ENCODE peak calls at places on chromosomes 6 and 20, in six cellular contexts. Z is HCT116, K is GM12878, X is SK-N-SH, Q is HepG2, P is K562. J is an unnamed sample.

GRCh38 chr20:58906894-58907293 is 54.4 kb downstream of the GNAS start:
- DNase-seq in Z (no peak), P (no peak), Q (no peak), K (no peak), X (no peak), J (no peak)

GRCh38 chr6:130143709-130144108 is 79.0 kb downstream of the SAMD3 start:
- DNase-seq in X (no peak), P (no peak), Q (no peak), K (no peak), Z (no peak), J (no peak)

GRCh38 chr6:84284428-84285033 is 57.1 kb upstream of the CEP162 start:
- DNase-seq in Z (peak), Q (peak), K (no peak), P (peak), X (peak), J (peak)

GRCh38 chr20:63830821-63831593 is at the start of gene ZBTB46:
- DNase-seq in Q (no peak), K (no peak), X (peak), Z (no peak), P (peak), J (peak)

GRCh38 chr20:51917886-51918545 is 115.7 kb upstream of the SALL4 start:
- DNase-seq in K (no peak), Q (no peak), P (no peak), X (no peak), Z (no peak), J (no peak)

GRCh38 chr6:165266236-165267025 is 43.0 kb downstream of the C6orf118 start:
- DNase-seq in K (no peak), Z (no peak), P (no peak), Q (no peak), X (no peak), J (no peak)

GRCh38 chr6:43467752-43468151 is 9.6 kb upstream of the TJAP1 start:
- DNase-seq in Z (no peak), K (no peak), Q (no peak), P (no peak), X (no peak), J (no peak)

GRCh38 chr20:25336561-25337422 is 53.8 kb downstream of the ABHD12 start:
- DNase-seq in Q (peak), Z (no peak), X (no peak), P (no peak), K (no peak), J (peak)

GRCh38 chr20:50144362-50144761 is 9.2 kb downstream of the PEDS1 start:
- DNase-seq in Z (no peak), P (no peak), X (no peak), Q (peak), K (no peak), J (no peak)

GRCh38 chr6:12296255-12296573 is 6.1 kb downstream of the EDN1 start:
- DNase-seq in Q (peak), K (no peak), P (no peak), X (no peak), Z (no peak), J (no peak)

GRCh38 chr6:157150076-157150475 is 173.2 kb downstream of the TMEM242 start:
- DNase-seq in K (no peak), Q (no peak), Z (no peak), P (no peak), X (no peak), J (no peak)

GRCh38 chr20:21693322-21693721 is 12.1 kb upstream of the PAX1 start:
- DNase-seq in Q (peak), K (no peak), X (no peak), P (peak), Z (no peak), J (peak)

GRCh38 chr6:39746795-39747194 is 21.6 kb upstream of the KIF6 start:
- DNase-seq in X (no peak), P (no peak), Q (no peak), Z (no peak), K (no peak), J (no peak)

GRCh38 chr20:62066983-62067433 is 1.3 kb upstream of the TAF4 start:
- DNase-seq in P (peak), Z (no peak), Q (peak), K (peak), X (no peak), J (peak)

GRCh38 chr20:1887756-1888155 is 7.5 kb upstream of the SIRPA start:
- DNase-seq in Q (no peak), K (no peak), X (no peak), P (no peak), Z (no peak), J (no peak)

GRCh38 chr20:43590036-43590391 is 723 bp upstream of the IFT52 start:
- DNase-seq in Z (no peak), K (no peak), X (peak), P (no peak), Q (peak), J (no peak)

GRCh38 chr6:154909821-154910220 is 85.3 kb upstream of the TIAM2 start:
- DNase-seq in Q (no peak), K (no peak), P (no peak), Z (no peak), X (no peak), J (no peak)

GRCh38 chr6:144338474-144338873 is 53.3 kb downstream of the UTRN start:
- DNase-seq in K (no peak), X (no peak), Z (no peak), P (no peak), Q (no peak), J (no peak)

GRCh38 chr20:25227317-25227831 is 20.5 kb upstream of the PYGB start:
- DNase-seq in Q (peak), X (no peak), P (no peak), K (no peak), Z (no peak), J (peak)

GRCh38 chr6:167688123-167688522 is 138.6 kb upstream of the AFDN start:
- DNase-seq in K (no peak), Z (no peak), P (no peak), X (no peak), Q (no peak), J (no peak)

GRCh38 chr6:166596741-166597507 is 10.4 kb upstream of the RAMACL start:
- DNase-seq in X (no peak), K (no peak), P (no peak), Z (no peak), Q (no peak), J (no peak)

GRCh38 chr20:4053516-4053919 is 38.2 kb upstream of the RNF24 start:
- DNase-seq in Q (no peak), X (no peak), K (no peak), P (no peak), Z (no peak), J (no peak)
- TF ChIP-seq JUND in Q (no peak), X (no peak), K (no peak), P (no peak), Z (no peak), J (no peak)

GRCh38 chr6:137724495-137725211 is 142.4 kb upstream of the TNFAIP3 start:
- DNase-seq in P (no peak), Z (no peak), X (no peak), K (no peak), Q (no peak), J (no peak)
- TF ChIP-seq JUND in P (no peak), Z (no peak), X (no peak), K (no peak), Q (no peak), J (no peak)

GRCh38 chr6:147868493-147869222 is 360.2 kb downstream of the SAMD5 start:
- DNase-seq in Z (no peak), P (no peak), K (no peak), Q (no peak), X (no peak), J (no peak)
- TF ChIP-seq JUND in Z (no peak), P (no peak), K (no peak), Q (no peak), X (no peak), J (no peak)

GRCh38 chr6:98579941-98580340 is 254.4 kb upstream of the POU3F2 start:
- DNase-seq in Q (no peak), Z (no peak), K (no peak), X (no peak), P (no peak), J (no peak)

GRCh38 chr6:98583506-98583905 is 250.9 kb upstream of the POU3F2 start:
- DNase-seq in Z (no peak), Q (no peak), P (no peak), X (no peak), K (no peak), J (no peak)

GRCh38 chr6:98579089-98579488 is 255.3 kb upstream of the POU3F2 start:
- DNase-seq in P (no peak), Q (no peak), Z (no peak), K (no peak), X (no peak), J (no peak)

GRCh38 chr6:98586163-98586562 is 248.2 kb upstream of the POU3F2 start:
- DNase-seq in K (no peak), X (no peak), Z (no peak), Q (no peak), P (no peak), J (no peak)

DNA sequence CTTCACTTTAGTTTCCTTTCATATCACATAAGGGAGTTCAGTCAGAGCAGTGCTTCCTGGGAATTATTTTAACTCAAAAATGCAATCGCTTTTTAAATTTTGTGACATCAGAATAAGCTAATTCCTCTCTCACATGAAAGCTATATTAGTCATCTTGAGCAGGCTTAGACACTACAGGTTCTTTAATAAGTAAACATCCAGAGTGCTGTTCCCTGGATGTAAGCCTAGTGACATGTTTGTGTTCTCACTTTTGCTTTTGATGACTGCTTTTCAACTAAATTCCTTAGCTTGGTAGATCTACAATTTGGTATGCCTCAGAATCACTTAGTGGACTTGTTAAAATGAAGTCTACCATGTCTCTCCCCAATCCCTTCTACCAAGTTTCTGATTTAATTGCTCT is 252.6 kb upstream of the POU3F2 start:
- DNase-seq in P (no peak), K (no peak), Q (no peak), X (no peak), Z (no peak), J (no peak)
- TF ChIP-seq JUND in P (no peak), K (no peak), Q (no peak), X (no peak), Z (no peak), J (no peak)

GRCh38 chr6:107560657-107561056 is 70.7 kb downstream of the SOBP start:
- DNase-seq in P (no peak), Z (no peak), Q (no peak), X (no peak), K (no peak), J (no peak)
- TF ChIP-seq JUND in P (no peak), Z (no peak), Q (no peak), X (no peak), K (no peak), J (no peak)